ENCODE peak calls at places on chromosomes 5 and 9, in eight cellular contexts. Q is mesendoderm, J is neural crest cell, A is NCI-H524, Z is MV-4-11, K is T-helper 2 cell, W is psoas muscle, N is kidney. C is an unnamed sample.

GRCh38 chr5:172534229-172535169 is 80.2 kb upstream of the SH3PXD2B start:
- DNase-seq in Q (no peak), J (no peak), A (no peak), Z (no peak), K (no peak), W (no peak), N (no peak), C (peak)

GRCh38 chr5:2136728-2137333 is 254.1 kb upstream of the IRX4 start:
- DNase-seq in Q (no peak), J (no peak), A (no peak), Z (no peak), K (no peak), W (no peak), N (no peak), C (no peak)

GRCh38 chr5:141100243-141100805 is at the start of gene PCDHB3:
- DNase-seq in Q (peak), J (no peak), A (no peak), Z (no peak), K (no peak), W (peak), N (peak), C (no peak)

GRCh38 chr5:92513067-92513466 is 1068.0 kb downstream of the NR2F1-AS1 start:
- DNase-seq in Q (peak), J (no peak), A (no peak), Z (no peak), K (no peak), W (no peak), N (no peak), C (no peak)

GRCh38 chr5:75710630-75711029 is 6.6 kb downstream of the POC5 start:
- DNase-seq in Q (no peak), J (no peak), A (no peak), Z (peak), K (no peak), W (no peak), N (no peak), C (no peak)

GRCh38 chr9:113481176-113481805 is 17.8 kb downstream of the RGS3 start:
- DNase-seq in Q (no peak), J (no peak), A (no peak), Z (no peak), K (no peak), W (no peak), N (no peak), C (no peak)

GRCh38 chr9:130870491-130871381 is 25.9 kb downstream of the QRFP start:
- DNase-seq in Q (no peak), J (no peak), A (no peak), Z (peak), K (no peak), W (no peak), N (peak), C (no peak)

GRCh38 chr9:73780916-73781315 is 629.3 kb downstream of the ANXA1 start:
- DNase-seq in Q (peak), J (no peak), A (no peak), Z (peak), K (no peak), W (no peak), N (no peak), C (no peak)

GRCh38 chr5:170524576-170524975 is 20.8 kb downstream of the KCNIP1 start:
- DNase-seq in Q (no peak), J (no peak), A (no peak), Z (no peak), K (no peak), W (no peak), N (peak), C (no peak)

GRCh38 chr5:170503970-170504525 is at the start of gene KCNIP1:
- DNase-seq in Q (peak), J (peak), A (peak), Z (no peak), K (no peak), W (no peak), N (no peak), C (no peak)

GRCh38 chr9:121744002-121744686 is 92.7 kb downstream of the DAB2IP start:
- DNase-seq in Q (peak), J (no peak), A (no peak), Z (peak), K (no peak), W (peak), N (no peak), C (no peak)

GRCh38 chr9:18906656-18907395 is 126.2 kb downstream of the SAXO1 start:
- DNase-seq in Q (no peak), J (no peak), A (no peak), Z (peak), K (no peak), W (no peak), N (no peak), C (no peak)

GRCh38 chr5:33969572-33970452 is 14.7 kb downstream of the SLC45A2 start:
- DNase-seq in Q (peak), J (peak), A (peak), Z (peak), K (no peak), W (no peak), N (no peak), C (no peak)

GRCh38 chr9:6827370-6827949 is 69.7 kb downstream of the KDM4C start:
- DNase-seq in Q (peak), J (peak), A (peak), Z (peak), K (no peak), W (no peak), N (no peak), C (no peak)

GRCh38 chr5:56447232-56447631 is 214.1 kb upstream of the ANKRD55 start:
- DNase-seq in Q (no peak), J (no peak), A (no peak), Z (no peak), K (no peak), W (no peak), N (no peak), C (no peak)

GRCh38 chr5:80871541-80871961 is 88.6 kb upstream of the RASGRF2 start:
- DNase-seq in Q (peak), J (no peak), A (no peak), Z (no peak), K (no peak), W (no peak), N (no peak), C (no peak)

GRCh38 chr9:8863886-8864881 is 1064.6 kb upstream of the DMAC1 start:
- DNase-seq in Q (peak), J (no peak), A (no peak), Z (no peak), K (no peak), W (no peak), N (no peak), C (no peak)

GRCh38 chr9:75490326-75490725 is 400.1 kb upstream of the PCSK5 start:
- DNase-seq in Q (no peak), J (no peak), A (no peak), Z (no peak), K (no peak), W (no peak), N (no peak), C (no peak)

GRCh38 chr5:173781826-173782670 is 106.1 kb upstream of the CPEB4 start:
- DNase-seq in Q (peak), J (peak), A (no peak), Z (peak), K (no peak), W (peak), N (peak), C (peak)

GRCh38 chr9:8365466-8366160 is 566.0 kb upstream of the DMAC1 start:
- DNase-seq in Q (peak), J (no peak), A (no peak), Z (no peak), K (no peak), W (no peak), N (no peak), C (no peak)

GRCh38 chr9:99870126-99870525 is 36.3 kb upstream of the STX17 start:
- DNase-seq in Q (peak), J (no peak), A (no peak), Z (no peak), K (no peak), W (no peak), N (no peak), C (no peak)

GRCh38 chr9:110809038-110809595 is 140.5 kb downstream of the MUSK start:
- DNase-seq in Q (no peak), J (no peak), A (no peak), Z (no peak), K (no peak), W (no peak), N (no peak), C (no peak)

GRCh38 chr9:21443849-21444625 is 3.8 kb downstream of the IFNA1 start:
- DNase-seq in Q (no peak), J (no peak), A (no peak), Z (peak), K (no peak), W (no peak), N (no peak), C (no peak)

GRCh38 chr9:131999692-132000551 is 79.7 kb downstream of the MED27 start:
- DNase-seq in Q (no peak), J (no peak), A (no peak), Z (peak), K (no peak), W (no peak), N (no peak), C (no peak)

GRCh38 chr5:178651046-178651810 is 24.4 kb upstream of the CLK4 start:
- DNase-seq in Q (no peak), J (no peak), A (no peak), Z (no peak), K (no peak), W (no peak), N (no peak), C (no peak)

GRCh38 chr9:83204047-83204446 is 141.1 kb upstream of the RASEF start:
- DNase-seq in Q (no peak), J (no peak), A (no peak), Z (no peak), K (no peak), W (no peak), N (no peak), C (no peak)

GRCh38 chr5:74422671-74423070 is 217.9 kb downstream of the ENC1 start:
- DNase-seq in Q (no peak), J (no peak), A (no peak), Z (no peak), K (no peak), W (no peak), N (no peak), C (no peak)

GRCh38 chr9:109020581-109020980 is 7.3 kb upstream of the CTNNAL1 start:
- DNase-seq in Q (no peak), J (no peak), A (no peak), Z (peak), K (no peak), W (no peak), N (no peak), C (no peak)